ENCODE peak calls at places on chromosomes 2 and 18, in eight cellular contexts. One of them, this sample, is unnamed.

GRCh38 chr2:165743442-165743841 is 50.6 kb downstream of the GALNT3 start:
- DNase-seq in NB4: peak
- DNase-seq in right lobe of liver: no peak
- DNase-seq in OCI-LY7: peak
- DNase-seq in fibroblast of pulmonary artery: no peak
- DNase-seq in astrocyte of the cerebellum: no peak
- DNase-seq in mammary epithelial cell: no peak
- DNase-seq in colonic mucosa: no peak
- DNase-seq in this sample: no peak

GRCh38 chr2:160345102-160345501 is 145.0 kb upstream of the ITGB6 start:
- DNase-seq in NB4: no peak
- DNase-seq in right lobe of liver: no peak
- DNase-seq in OCI-LY7: no peak
- DNase-seq in fibroblast of pulmonary artery: no peak
- DNase-seq in astrocyte of the cerebellum: no peak
- DNase-seq in mammary epithelial cell: no peak
- DNase-seq in colonic mucosa: no peak
- DNase-seq in this sample: no peak

GRCh38 chr2:220104871-220105351 is 477.5 kb downstream of the SLC4A3 start:
- DNase-seq in NB4: peak
- DNase-seq in right lobe of liver: no peak
- DNase-seq in OCI-LY7: no peak
- DNase-seq in fibroblast of pulmonary artery: peak
- DNase-seq in astrocyte of the cerebellum: peak
- DNase-seq in mammary epithelial cell: peak
- DNase-seq in colonic mucosa: no peak
- DNase-seq in this sample: peak

GRCh38 chr2:190726255-190726654 is 77.4 kb downstream of the NAB1 start:
- DNase-seq in NB4: no peak
- DNase-seq in right lobe of liver: no peak
- DNase-seq in OCI-LY7: no peak
- DNase-seq in fibroblast of pulmonary artery: no peak
- DNase-seq in astrocyte of the cerebellum: no peak
- DNase-seq in mammary epithelial cell: no peak
- DNase-seq in colonic mucosa: no peak
- DNase-seq in this sample: no peak

GRCh38 chr2:217270801-217271121 is 410.9 kb upstream of the TNP1 start:
- DNase-seq in NB4: no peak
- DNase-seq in right lobe of liver: no peak
- DNase-seq in OCI-LY7: no peak
- DNase-seq in fibroblast of pulmonary artery: no peak
- DNase-seq in astrocyte of the cerebellum: no peak
- DNase-seq in mammary epithelial cell: no peak
- DNase-seq in colonic mucosa: no peak
- DNase-seq in this sample: peak

GRCh38 chr18:80126797-80127196 is 17.7 kb downstream of the ADNP2 start:
- DNase-seq in NB4: no peak
- DNase-seq in right lobe of liver: no peak
- DNase-seq in OCI-LY7: no peak
- DNase-seq in fibroblast of pulmonary artery: no peak
- DNase-seq in astrocyte of the cerebellum: no peak
- DNase-seq in mammary epithelial cell: no peak
- DNase-seq in colonic mucosa: no peak
- DNase-seq in this sample: no peak

GRCh38 chr18:63314062-63314790 is 5.3 kb downstream of the BCL2 start:
- DNase-seq in NB4: no peak
- DNase-seq in right lobe of liver: no peak
- DNase-seq in OCI-LY7: no peak
- DNase-seq in fibroblast of pulmonary artery: no peak
- DNase-seq in astrocyte of the cerebellum: no peak
- DNase-seq in mammary epithelial cell: no peak
- DNase-seq in colonic mucosa: no peak
- DNase-seq in this sample: no peak

GRCh38 chr2:174785481-174785880 is 21.2 kb upstream of the CHRNA1 start:
- DNase-seq in NB4: no peak
- DNase-seq in right lobe of liver: no peak
- DNase-seq in OCI-LY7: no peak
- DNase-seq in fibroblast of pulmonary artery: no peak
- DNase-seq in astrocyte of the cerebellum: no peak
- DNase-seq in mammary epithelial cell: no peak
- DNase-seq in colonic mucosa: no peak
- DNase-seq in this sample: peak

GRCh38 chr2:133705287-133705686 is 137.0 kb upstream of the NCKAP5 start:
- DNase-seq in NB4: no peak
- DNase-seq in right lobe of liver: no peak
- DNase-seq in OCI-LY7: no peak
- DNase-seq in fibroblast of pulmonary artery: peak
- DNase-seq in astrocyte of the cerebellum: no peak
- DNase-seq in mammary epithelial cell: no peak
- DNase-seq in colonic mucosa: no peak
- DNase-seq in this sample: no peak

GRCh38 chr2:43274721-43275120 is 48.3 kb upstream of the ZFP36L2 start:
- DNase-seq in NB4: no peak
- DNase-seq in right lobe of liver: no peak
- DNase-seq in OCI-LY7: no peak
- DNase-seq in fibroblast of pulmonary artery: no peak
- DNase-seq in astrocyte of the cerebellum: no peak
- DNase-seq in mammary epithelial cell: no peak
- DNase-seq in colonic mucosa: no peak
- DNase-seq in this sample: no peak

GRCh38 chr2:212995920-212996319 is 155.5 kb downstream of the IKZF2 start:
- DNase-seq in NB4: no peak
- DNase-seq in right lobe of liver: no peak
- DNase-seq in OCI-LY7: no peak
- DNase-seq in fibroblast of pulmonary artery: peak
- DNase-seq in astrocyte of the cerebellum: peak
- DNase-seq in mammary epithelial cell: peak
- DNase-seq in colonic mucosa: no peak
- DNase-seq in this sample: peak

GRCh38 chr2:163774862-163775261 is 39.1 kb upstream of the FIGN start:
- DNase-seq in NB4: no peak
- DNase-seq in right lobe of liver: no peak
- DNase-seq in OCI-LY7: no peak
- DNase-seq in fibroblast of pulmonary artery: peak
- DNase-seq in astrocyte of the cerebellum: peak
- DNase-seq in mammary epithelial cell: peak
- DNase-seq in colonic mucosa: no peak
- DNase-seq in this sample: peak

GRCh38 chr2:226799976-226800940 is 638 bp upstream of the IRS1 start:
- DNase-seq in NB4: peak
- DNase-seq in right lobe of liver: peak
- DNase-seq in OCI-LY7: peak
- DNase-seq in fibroblast of pulmonary artery: peak
- DNase-seq in astrocyte of the cerebellum: no peak
- DNase-seq in mammary epithelial cell: no peak
- DNase-seq in colonic mucosa: peak
- DNase-seq in this sample: no peak

GRCh38 chr2:226797289-226797988 is 2.2 kb downstream of the IRS1 start:
- DNase-seq in NB4: no peak
- DNase-seq in right lobe of liver: peak
- DNase-seq in OCI-LY7: no peak
- DNase-seq in fibroblast of pulmonary artery: no peak
- DNase-seq in astrocyte of the cerebellum: no peak
- DNase-seq in mammary epithelial cell: no peak
- DNase-seq in colonic mucosa: peak
- DNase-seq in this sample: peak

GRCh38 chr2:226799211-226799975 is at the start of gene IRS1:
- DNase-seq in NB4: peak
- DNase-seq in right lobe of liver: peak
- DNase-seq in OCI-LY7: peak
- DNase-seq in fibroblast of pulmonary artery: peak
- DNase-seq in astrocyte of the cerebellum: peak
- DNase-seq in mammary epithelial cell: peak
- DNase-seq in colonic mucosa: peak
- DNase-seq in this sample: peak

GRCh38 chr2:226797989-226798421 is 1.6 kb downstream of the IRS1 start:
- DNase-seq in NB4: no peak
- DNase-seq in right lobe of liver: no peak
- DNase-seq in OCI-LY7: no peak
- DNase-seq in fibroblast of pulmonary artery: no peak
- DNase-seq in astrocyte of the cerebellum: no peak
- DNase-seq in mammary epithelial cell: no peak
- DNase-seq in colonic mucosa: peak
- DNase-seq in this sample: no peak

DNA sequence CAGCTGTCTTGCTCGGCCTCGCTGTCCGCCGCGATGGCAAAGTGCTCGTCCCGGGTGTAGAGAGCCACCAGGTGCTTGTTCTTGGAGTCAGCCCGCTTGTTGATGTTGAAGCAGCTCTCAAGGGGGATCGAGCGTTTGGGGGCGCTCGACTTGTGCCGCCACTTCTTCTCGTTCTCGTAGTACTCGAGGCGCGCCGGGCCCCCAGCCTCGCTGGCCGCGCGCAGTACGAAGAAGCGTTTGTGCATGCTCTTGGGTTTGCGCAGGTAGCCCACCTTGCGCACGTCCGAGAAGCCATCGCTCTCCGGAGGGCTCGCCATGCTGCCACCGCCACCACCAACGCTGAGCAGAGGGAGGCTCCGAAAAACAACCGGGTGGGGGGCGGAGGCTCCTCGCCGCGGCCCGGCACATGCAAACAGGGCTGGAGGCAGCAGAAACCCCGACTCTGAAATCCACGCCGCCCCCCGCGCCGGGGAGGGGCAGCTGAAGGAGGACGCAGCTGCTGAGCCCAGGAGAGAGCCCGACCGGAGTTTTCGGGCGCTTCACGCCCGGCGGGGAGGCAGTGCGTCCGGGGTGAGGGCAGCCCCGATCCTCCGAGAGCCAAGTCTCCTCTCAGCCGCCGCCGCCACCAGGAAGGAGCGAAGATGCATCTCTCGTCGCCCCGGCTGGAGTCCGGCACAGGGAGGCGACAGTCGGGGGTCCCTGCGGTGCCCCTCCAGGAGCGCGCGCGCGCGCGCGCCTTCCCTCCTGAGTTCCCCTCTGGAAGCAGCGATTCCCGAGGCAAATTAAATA is 1.0 kb downstream of the IRS1 start:
- DNase-seq in NB4: peak
- DNase-seq in right lobe of liver: peak
- DNase-seq in OCI-LY7: peak
- DNase-seq in fibroblast of pulmonary artery: peak
- DNase-seq in astrocyte of the cerebellum: no peak
- DNase-seq in mammary epithelial cell: peak
- DNase-seq in colonic mucosa: peak
- DNase-seq in this sample: peak
- TF ChIP-seq CTCF in NB4: no peak
- TF ChIP-seq CTCF in right lobe of liver: no peak
- TF ChIP-seq CTCF in OCI-LY7: peak
- TF ChIP-seq CTCF in fibroblast of pulmonary artery: peak
- TF ChIP-seq CTCF in astrocyte of the cerebellum: no peak
- TF ChIP-seq CTCF in mammary epithelial cell: no peak
- TF ChIP-seq CTCF in colonic mucosa: no peak
- TF ChIP-seq CTCF in this sample: no peak

DNA sequence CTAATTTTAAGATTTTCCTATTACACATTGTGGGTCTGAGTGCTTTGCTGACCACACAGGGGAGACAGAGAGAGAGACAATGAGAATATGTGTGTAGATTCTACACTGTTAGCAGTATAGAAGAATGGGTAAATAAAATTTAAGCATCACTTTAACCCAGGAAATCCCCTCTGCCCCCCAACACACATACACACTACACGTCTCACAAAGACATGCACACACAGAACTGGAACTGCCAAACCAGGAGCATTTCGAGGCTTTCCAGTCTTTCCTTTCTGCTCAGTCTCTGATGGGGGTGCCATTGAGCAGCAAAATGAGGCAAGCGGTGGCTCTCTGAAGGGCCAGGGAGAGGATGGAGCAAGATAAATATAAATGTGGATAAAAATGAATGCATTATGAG is 2.5 kb downstream of the MERTK start:
- DNase-seq in NB4: peak
- DNase-seq in right lobe of liver: no peak
- DNase-seq in OCI-LY7: peak
- DNase-seq in fibroblast of pulmonary artery: peak
- DNase-seq in astrocyte of the cerebellum: no peak
- DNase-seq in mammary epithelial cell: peak
- DNase-seq in colonic mucosa: peak
- DNase-seq in this sample: peak
- H3K4me3 ChIP-seq in NB4: no peak
- H3K4me3 ChIP-seq in right lobe of liver: peak
- H3K4me3 ChIP-seq in OCI-LY7: no peak
- H3K4me3 ChIP-seq in fibroblast of pulmonary artery: no peak
- H3K4me3 ChIP-seq in astrocyte of the cerebellum: no peak
- H3K4me3 ChIP-seq in mammary epithelial cell: no peak
- H3K4me3 ChIP-seq in colonic mucosa: no peak
- H3K4me3 ChIP-seq in this sample: no peak

GRCh38 chr2:104052341-104052740 is 801.6 kb upstream of the POU3F3 start:
- DNase-seq in NB4: no peak
- DNase-seq in right lobe of liver: no peak
- DNase-seq in OCI-LY7: no peak
- DNase-seq in fibroblast of pulmonary artery: no peak
- DNase-seq in astrocyte of the cerebellum: no peak
- DNase-seq in mammary epithelial cell: no peak
- DNase-seq in colonic mucosa: no peak
- DNase-seq in this sample: no peak
- TF ChIP-seq CTCF in NB4: no peak
- TF ChIP-seq CTCF in right lobe of liver: no peak
- TF ChIP-seq CTCF in OCI-LY7: no peak
- TF ChIP-seq CTCF in fibroblast of pulmonary artery: no peak
- TF ChIP-seq CTCF in astrocyte of the cerebellum: no peak
- TF ChIP-seq CTCF in mammary epithelial cell: no peak
- TF ChIP-seq CTCF in colonic mucosa: no peak
- TF ChIP-seq CTCF in this sample: no peak

DNA sequence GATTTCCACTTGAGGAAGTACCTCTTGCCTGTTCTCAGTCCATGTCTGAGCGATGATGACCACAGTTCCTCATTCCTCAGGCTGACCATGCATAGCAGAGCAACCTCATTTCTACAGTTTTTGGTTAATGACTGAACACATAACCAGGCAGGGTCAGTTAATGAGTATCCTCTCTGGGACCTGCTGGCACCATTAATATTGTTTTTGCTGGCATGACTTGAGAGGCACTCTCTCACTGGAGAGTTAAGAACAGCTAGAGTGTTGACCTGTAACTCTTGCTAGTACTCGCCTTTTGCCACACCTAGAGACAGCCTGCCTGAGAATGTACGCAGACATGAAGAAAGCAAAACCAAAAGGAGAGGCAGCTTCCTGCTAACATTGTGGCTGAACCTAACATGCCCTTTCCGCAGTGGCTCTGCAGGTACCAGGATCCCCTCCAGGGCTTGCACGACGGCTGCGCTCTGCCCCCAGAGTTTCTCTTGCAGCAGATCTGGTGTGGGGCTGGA is 23.9 kb downstream of the PECR start:
- DNase-seq in NB4: peak
- DNase-seq in right lobe of liver: peak
- DNase-seq in OCI-LY7: peak
- DNase-seq in fibroblast of pulmonary artery: no peak
- DNase-seq in astrocyte of the cerebellum: peak
- DNase-seq in mammary epithelial cell: peak
- DNase-seq in colonic mucosa: peak
- DNase-seq in this sample: peak
- H3K4me3 ChIP-seq in NB4: no peak
- H3K4me3 ChIP-seq in right lobe of liver: peak
- H3K4me3 ChIP-seq in OCI-LY7: peak
- H3K4me3 ChIP-seq in fibroblast of pulmonary artery: no peak
- H3K4me3 ChIP-seq in astrocyte of the cerebellum: peak
- H3K4me3 ChIP-seq in mammary epithelial cell: no peak
- H3K4me3 ChIP-seq in colonic mucosa: peak
- H3K4me3 ChIP-seq in this sample: no peak

This sample was measured in fibroblast of mammary gland.